ENCODE peak calls at places on chromosome 13, in five cellular contexts. D, L, W, F and J are unnamed samples.

GRCh38 chr13:95362666-95363065 is 61.4 kb upstream of the ABCC4 start:
- DNase-seq in D (no peak), L (no peak), W (no peak), F (no peak), J (no peak)

GRCh38 chr13:33283195-33283910 is 2.2 kb downstream of the STARD13 start:
- DNase-seq in D (peak; percentile 38), L (no peak), W (no peak), F (no peak), J (no peak)

GRCh38 chr13:62551588-62551987 is 1135.9 kb upstream of the PCDH20 start:
- DNase-seq in D (no peak), L (no peak), W (no peak), F (no peak), J (no peak)

GRCh38 chr13:35481777-35482176 is 5.3 kb upstream of the MAB21L1 start:
- DNase-seq in D (no peak), L (no peak), W (no peak), F (no peak), J (no peak)

GRCh38 chr13:67184247-67184646 is 45.9 kb downstream of the PCDH9 start:
- DNase-seq in D (no peak), L (no peak), W (no peak), F (no peak), J (no peak)

GRCh38 chr13:75704942-75705320 is 68.8 kb downstream of the LMO7 start:
- DNase-seq in D (peak; percentile 11), L (no peak), W (no peak), F (peak; percentile 65), J (no peak)

GRCh38 chr13:112092453-112092852 is 25.5 kb downstream of the SOX1 start:
- DNase-seq in D (no peak), L (no peak), W (no peak), F (no peak), J (no peak)

GRCh38 chr13:39655041-39655568 is 357 bp upstream of the COG6 start:
- DNase-seq in D (no peak), L (no peak), W (no peak), F (no peak), J (no peak)

GRCh38 chr13:93309886-93310520 is 83.4 kb downstream of the GPC6 start:
- DNase-seq in D (peak; percentile 89), L (no peak), W (peak; percentile 81), F (no peak), J (peak; percentile 72)

GRCh38 chr13:28492527-28493367 is 2.2 kb downstream of the FLT1 start:
- DNase-seq in D (no peak), L (no peak), W (no peak), F (no peak), J (no peak)

GRCh38 chr13:28495586-28496564 is 947 bp upstream of the FLT1 start:
- DNase-seq in D (no peak), L (no peak), W (no peak), F (no peak), J (no peak)

GRCh38 chr13:28494861-28495585 is at the start of gene FLT1:
- DNase-seq in D (no peak), L (peak; percentile 63), W (no peak), F (no peak), J (no peak)

GRCh38 chr13:28494537-28494860 is 429 bp downstream of the FLT1 start:
- DNase-seq in D (no peak), L (no peak), W (no peak), F (no peak), J (no peak)

GRCh38 chr13:28493740-28494536 is 990 bp downstream of the FLT1 start:
- DNase-seq in D (no peak), L (no peak), W (no peak), F (no peak), J (no peak)
- H3K4me3 ChIP-seq in D (peak overlapping the region; percentile 13), L (peak overlapping the region; percentile 20), W (peak overlapping the region; percentile 30), F (no peak overlapping the region), J (peak overlapping the region; percentile 54)

GRCh38 chr13:106349080-106349841 is 186.2 kb downstream of the EFNB2 start:
- DNase-seq in D (peak; percentile 27), L (no peak), W (peak; percentile 77), F (peak; percentile 75), J (no peak)
- TF ChIP-seq CTCF in D (no peak), L (no peak), W (no peak), F (no peak), J (no peak)

GRCh38 chr13:83536941-83537340 is 345.3 kb downstream of the SLITRK1 start:
- DNase-seq in D (no peak), L (no peak), W (no peak), F (no peak), J (no peak)

GRCh38 chr13:83538636-83539035 is 343.6 kb downstream of the SLITRK1 start:
- DNase-seq in D (no peak), L (no peak), W (no peak), F (no peak), J (no peak)

GRCh38 chr13:83531022-83531421 is 351.3 kb downstream of the SLITRK1 start:
- DNase-seq in D (no peak), L (no peak), W (no peak), F (no peak), J (no peak)

GRCh38 chr13:83536153-83536552 is 346.1 kb downstream of the SLITRK1 start:
- DNase-seq in D (no peak), L (no peak), W (no peak), F (no peak), J (no peak)

DNA sequence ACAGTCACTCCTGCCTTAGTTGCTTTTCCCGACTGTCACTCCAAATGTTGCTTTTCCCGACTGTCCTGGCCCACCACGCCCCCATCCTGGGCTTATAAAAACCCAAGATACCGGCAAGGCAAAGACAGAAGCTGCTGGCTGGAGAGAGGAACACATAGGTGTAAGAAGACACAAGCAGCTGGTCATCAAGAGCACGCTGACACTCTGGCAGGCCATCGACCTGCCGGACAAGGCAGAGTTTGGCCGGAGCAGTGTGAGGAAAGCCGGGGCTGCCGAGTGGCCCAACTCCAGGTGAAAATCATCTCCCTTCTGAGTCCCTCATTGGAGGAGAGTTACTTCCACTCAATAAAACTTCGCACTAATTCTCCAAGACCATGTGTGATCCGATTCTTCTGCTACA is 349.5 kb downstream of the SLITRK1 start:
- DNase-seq in D (no peak), L (no peak), W (no peak), F (no peak), J (no peak)
- H3K4me3 ChIP-seq in D (no peak overlapping the region), L (no peak overlapping the region), W (no peak overlapping the region), F (no peak overlapping the region), J (no peak overlapping the region)

GRCh38 chr13:21338156-21338555 is 120.9 kb downstream of the ZDHHC20 start:
- DNase-seq in D (no peak), L (no peak), W (no peak), F (no peak), J (no peak)
- TF ChIP-seq CTCF in D (no peak), L (no peak), W (no peak), F (no peak), J (no peak)

GRCh38 chr13:77460195-77460594 is 75.3 kb upstream of the SCEL start:
- DNase-seq in D (peak; percentile 32), L (no peak), W (no peak), F (no peak), J (peak; percentile 26)
- H3K4me3 ChIP-seq in D (no peak overlapping the region), L (no peak overlapping the region), W (no peak overlapping the region), F (no peak overlapping the region), J (no peak overlapping the region)

GRCh38 chr13:44438234-44438579 is 64.6 kb downstream of the SERP2 start:
- DNase-seq in D (no peak), L (no peak), W (no peak), F (no peak), J (no peak)
- TF ChIP-seq CTCF in D (no peak), L (no peak), W (no peak), F (peak; percentile 36), J (no peak)

GRCh38 chr13:83878691-83879410 is 3.4 kb downstream of the SLITRK1 start:
- DNase-seq in D (no peak), L (no peak), W (no peak), F (no peak), J (no peak)
- H3K4me3 ChIP-seq in D (peak overlapping the region; percentile 28), L (no peak overlapping the region), W (peak overlapping the region; percentile 43), F (no peak overlapping the region), J (peak overlapping the region; percentile 51)

DNA sequence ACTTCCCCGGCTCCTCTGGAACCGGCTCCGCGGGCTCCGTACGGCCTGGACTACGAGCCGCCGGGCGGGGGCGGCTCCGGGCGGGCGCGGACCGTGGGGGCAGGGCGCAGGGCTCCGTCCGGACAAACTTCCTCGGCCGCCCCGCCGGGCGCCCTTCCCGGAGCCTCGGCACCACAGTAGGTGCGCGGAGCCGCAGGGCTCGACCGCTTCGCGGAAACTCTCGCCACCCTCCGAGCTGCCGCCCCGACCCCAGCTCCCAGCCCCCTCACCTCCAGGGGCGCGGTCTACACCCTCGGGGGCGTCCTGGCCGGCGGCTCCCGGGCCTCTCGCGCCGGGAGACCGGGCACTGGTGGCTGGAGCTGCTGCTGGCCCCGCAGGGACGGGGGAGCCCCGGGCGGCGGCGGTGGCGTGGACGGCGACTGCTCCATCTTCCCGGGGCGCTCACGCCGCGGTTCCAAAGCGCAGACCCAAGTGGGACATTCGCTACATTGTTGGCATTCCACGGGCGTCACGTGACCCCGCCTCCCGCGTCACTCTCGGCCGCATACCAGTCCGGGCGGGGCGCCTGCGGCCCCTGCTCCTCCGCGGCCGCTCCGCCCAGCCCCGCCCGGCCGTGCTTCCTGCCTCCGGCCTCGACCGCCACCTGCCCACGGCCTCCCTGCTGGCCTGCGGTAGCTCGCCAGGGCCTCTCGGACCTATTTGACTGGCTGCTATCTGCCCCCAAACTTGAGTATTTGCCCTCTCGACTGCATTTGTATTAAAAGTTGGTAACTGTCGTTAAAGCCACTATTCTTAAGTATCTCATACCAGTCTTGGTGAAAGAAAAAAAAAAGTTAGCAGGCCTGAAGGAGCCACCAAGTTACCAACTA is at the start of gene LATS2:
- DNase-seq in D (peak; percentile 90), L (peak; percentile 95), W (peak; percentile 95), F (peak; percentile 91), J (peak; percentile 94)
- TF ChIP-seq CTCF in D (no peak), L (peak; percentile 51), W (peak; percentile 9), F (no peak), J (peak; percentile 14)

DNA sequence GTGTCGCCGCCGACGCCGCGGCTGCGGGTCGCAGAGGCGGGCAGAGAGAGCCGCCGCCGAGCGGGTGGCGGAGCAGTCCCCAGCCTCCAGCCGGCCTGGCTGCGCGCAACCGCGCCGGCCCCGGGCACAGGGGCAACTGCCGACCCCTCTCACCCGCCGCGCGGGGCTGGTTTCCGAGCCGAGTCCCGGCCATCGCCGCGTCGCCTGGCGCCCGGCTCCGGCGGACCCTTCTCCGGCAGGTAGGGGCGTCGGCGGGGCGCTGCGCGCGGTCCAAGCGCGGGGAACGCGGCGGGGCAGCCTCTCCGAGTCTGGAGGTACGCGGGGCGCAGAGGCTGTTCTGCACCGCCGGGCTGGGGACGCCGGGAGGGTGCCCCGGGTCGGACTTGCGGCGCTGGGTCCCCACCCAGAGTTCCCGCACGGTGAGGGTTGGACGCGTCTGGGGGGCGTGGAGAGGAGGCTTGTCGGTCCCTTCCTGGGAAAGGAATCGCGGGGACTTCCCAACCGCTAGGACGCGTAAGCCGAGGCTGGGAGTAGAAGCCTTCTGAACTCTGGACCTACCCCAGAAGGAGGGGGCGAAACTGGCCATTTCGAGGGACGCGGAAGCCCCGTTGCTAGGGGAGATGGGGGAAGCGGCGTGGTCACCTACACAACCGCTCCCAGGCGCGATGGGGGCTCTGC is 133.6 kb upstream of the MYO16 start:
- DNase-seq in D (no peak), L (no peak), W (peak; percentile 39), F (no peak), J (no peak)
- H3K4me3 ChIP-seq in D (no peak overlapping the region), L (no peak overlapping the region), W (peak overlapping the region; percentile 45), F (no peak overlapping the region), J (no peak overlapping the region)